ENCODE peak calls at places on chromosomes 12 and 14, in six cellular contexts. N is lower lobe of right lung, D is IMR-90, C is AG04449, A is fibroblast of pulmonary artery, P is astrocyte of the spinal cord. G is an unnamed sample.

GRCh38 chr14:37116933-37117844 is 55.2 kb downstream of the SLC25A21 start:
- DNase-seq in N (no peak), D (peak; percentile 60), C (no peak), A (peak; percentile 43), P (peak; percentile 82), G (peak; percentile 68)

GRCh38 chr14:63614964-63615363 is 26.7 kb downstream of the WDR89 start:
- DNase-seq in N (no peak), D (peak; percentile 67), C (peak; percentile 16), A (peak; percentile 87), P (peak; percentile 51), G (peak; percentile 8)

GRCh38 chr12:84159245-84159644 is 753.4 kb downstream of the SLC6A15 start:
- DNase-seq in N (no peak), D (peak; percentile 64), C (no peak), A (no peak), P (no peak), G (no peak)

GRCh38 chr12:1948883-1949282 is 30.4 kb upstream of the CACNA2D4 start:
- DNase-seq in N (no peak), D (no peak), C (no peak), A (no peak), P (no peak), G (no peak)

GRCh38 chr14:104372390-104373054 is 207.0 kb upstream of the C14orf180 start:
- DNase-seq in N (peak; percentile 15), D (no peak), C (no peak), A (no peak), P (no peak), G (no peak)

GRCh38 chr12:121805171-121805687 is 1.4 kb downstream of the SETD1B start:
- DNase-seq in N (no peak), D (no peak), C (no peak), A (no peak), P (peak; percentile 47), G (no peak)

GRCh38 chr12:130818381-130819247 is 20.4 kb downstream of the STX2 start:
- DNase-seq in N (peak; percentile 84), D (no peak), C (no peak), A (peak; percentile 24), P (peak; percentile 17), G (no peak)

GRCh38 chr14:105375635-105376057 is 22.7 kb upstream of the TEX22 start:
- DNase-seq in N (no peak), D (peak; percentile 9), C (no peak), A (peak; percentile 13), P (no peak), G (no peak)

GRCh38 chr14:92473947-92474535 is 39.5 kb upstream of the RIN3 start:
- DNase-seq in N (no peak), D (peak; percentile 16), C (no peak), A (no peak), P (peak; percentile 16), G (no peak)

GRCh38 chr12:12379831-12380730 is 23.2 kb downstream of the BORCS5 start:
- DNase-seq in N (no peak), D (no peak), C (no peak), A (no peak), P (no peak), G (no peak)

GRCh38 chr12:30792648-30793499 is 38.1 kb upstream of the CAPRIN2 start:
- DNase-seq in N (no peak), D (peak; percentile 55), C (no peak), A (peak; percentile 56), P (peak; percentile 69), G (no peak)

GRCh38 chr12:57467212-57467874 is 7.8 kb downstream of the GLI1 start:
- DNase-seq in N (no peak), D (no peak), C (no peak), A (no peak), P (no peak), G (no peak)

GRCh38 chr14:21201732-21202462 is 46.0 kb upstream of the OR5AU1 start:
- DNase-seq in N (no peak), D (no peak), C (no peak), A (no peak), P (no peak), G (no peak)

GRCh38 chr12:91311081-91311480 is 128.5 kb upstream of the DCN start:
- DNase-seq in N (no peak), D (no peak), C (no peak), A (no peak), P (no peak), G (no peak)

GRCh38 chr14:55245657-55246268 is 25.5 kb upstream of the FBXO34 start:
- DNase-seq in N (no peak), D (peak; percentile 42), C (no peak), A (peak; percentile 56), P (peak; percentile 23), G (peak; percentile 9)

GRCh38 chr14:46661728-46662127 is 10.1 kb upstream of the RPL10L start:
- DNase-seq in N (no peak), D (no peak), C (no peak), A (no peak), P (no peak), G (no peak)

GRCh38 chr12:52380271-52380694 is 5.2 kb downstream of the KRT84 start:
- DNase-seq in N (peak; percentile 46), D (no peak), C (no peak), A (peak; percentile 50), P (peak; percentile 16), G (no peak)

GRCh38 chr12:92926549-92926948 is 2.5 kb downstream of the EEA1 start:
- DNase-seq in N (no peak), D (no peak), C (no peak), A (no peak), P (no peak), G (no peak)

GRCh38 chr12:114671321-114671663 is 12.7 kb downstream of the TBX3 start:
- DNase-seq in N (no peak), D (no peak), C (no peak), A (no peak), P (peak; percentile 56), G (no peak)

GRCh38 chr14:96095581-96096476 is 56.7 kb downstream of the C14orf132 start:
- DNase-seq in N (no peak), D (peak; percentile 92), C (no peak), A (peak; percentile 72), P (peak; percentile 80), G (no peak)

GRCh38 chr14:92507174-92507768 is 6.3 kb upstream of the RIN3 start:
- DNase-seq in N (peak; percentile 85), D (no peak), C (no peak), A (no peak), P (no peak), G (no peak)

GRCh38 chr14:22955702-22956575 is 951 bp downstream of the HAUS4 start:
- DNase-seq in N (no peak), D (no peak), C (no peak), A (no peak), P (peak; percentile 2), G (no peak)

GRCh38 chr12:2959508-2960431 is 573 bp downstream of the TEAD4 start:
- DNase-seq in N (peak; percentile 61), D (peak; percentile 60), C (no peak), A (peak; percentile 63), P (peak; percentile 62), G (no peak)

GRCh38 chr14:68598621-68599447 is 194.0 kb downstream of the ZFP36L1 start:
- DNase-seq in N (peak; percentile 83), D (peak; percentile 97), C (no peak), A (peak; percentile 98), P (peak; percentile 98), G (peak; percentile 94)

GRCh38 chr12:128783129-128783574 is 40.6 kb downstream of the SLC15A4 start:
- DNase-seq in N (no peak), D (peak; percentile 41), C (no peak), A (peak; percentile 22), P (peak; percentile 48), G (no peak)

GRCh38 chr12:6457220-6457945 is 5.5 kb downstream of the TAPBPL start:
- DNase-seq in N (no peak), D (no peak), C (no peak), A (no peak), P (no peak), G (no peak)

GRCh38 chr14:54038724-54039123 is 82.1 kb upstream of the BMP4 start:
- DNase-seq in N (no peak), D (no peak), C (no peak), A (no peak), P (no peak), G (no peak)

GRCh38 chr12:89733579-89734201 is 25.1 kb upstream of the ATP2B1 start:
- DNase-seq in N (no peak), D (peak; percentile 90), C (peak; percentile 84), A (peak; percentile 88), P (peak; percentile 95), G (peak; percentile 88)

GRCh38 chr14:101428409-101428808 is 132.9 kb upstream of the DIO3 start:
- DNase-seq in N (no peak), D (no peak), C (no peak), A (no peak), P (no peak), G (no peak)

GRCh38 chr14:75306917-75307699 is 28.5 kb downstream of the FOS start:
- DNase-seq in N (no peak), D (peak; percentile 19), C (no peak), A (no peak), P (no peak), G (no peak)
- H3K4me3 ChIP-seq in N (no peak overlapping the region), D (no peak overlapping the region), C (no peak overlapping the region), A (no peak overlapping the region), P (no peak overlapping the region), G (no peak overlapping the region)

GRCh38 chr14:24279301-24280186 is 8.1 kb upstream of the RABGGTA start:
- DNase-seq in N (no peak), D (no peak), C (no peak), A (no peak), P (no peak), G (no peak)
- TF ChIP-seq CTCF in N (peak; percentile 25), D (peak; percentile 17), C (no peak), A (no peak), P (no peak), G (no peak)

GRCh38 chr12:39378346-39378745 is 64.6 kb downstream of the KIF21A start:
- DNase-seq in N (no peak), D (no peak), C (no peak), A (peak; percentile 57), P (no peak), G (no peak)
- H3K4me3 ChIP-seq in N (no peak overlapping the region), D (no peak overlapping the region), C (no peak overlapping the region), A (no peak overlapping the region), P (no peak overlapping the region), G (no peak overlapping the region)

GRCh38 chr12:124346425-124347168 is 51.7 kb downstream of the RFLNA start:
- DNase-seq in N (no peak), D (no peak), C (no peak), A (no peak), P (no peak), G (no peak)

GRCh38 chr12:124347805-124348658 is 53.1 kb downstream of the RFLNA start:
- DNase-seq in N (no peak), D (no peak), C (no peak), A (no peak), P (no peak), G (no peak)

GRCh38 chr12:124348659-124349380 is 53.9 kb downstream of the RFLNA start:
- DNase-seq in N (no peak), D (no peak), C (no peak), A (no peak), P (no peak), G (no peak)

GRCh38 chr12:124345795-124346194 is 50.9 kb downstream of the RFLNA start:
- DNase-seq in N (no peak), D (peak; percentile 19), C (no peak), A (no peak), P (no peak), G (no peak)

DNA sequence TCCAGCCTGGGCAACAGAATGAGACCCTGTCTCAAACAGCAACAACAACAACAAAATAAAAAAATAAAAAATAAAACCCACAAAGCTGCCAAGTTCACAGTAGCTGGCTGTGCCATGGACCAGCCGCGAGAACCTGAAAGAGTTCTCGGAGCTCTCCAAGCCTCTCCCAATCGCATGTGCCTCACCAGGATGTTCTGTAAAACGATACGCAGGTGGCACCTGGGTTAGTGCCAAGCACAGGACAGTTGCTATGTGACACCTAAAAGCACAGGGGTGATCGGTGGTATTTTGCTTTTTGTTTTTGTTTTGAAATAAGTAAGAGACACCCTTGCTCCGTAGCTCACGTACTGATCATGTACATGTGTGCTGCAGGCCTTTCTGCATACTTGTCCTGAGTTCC is 52.4 kb downstream of the RFLNA start:
- DNase-seq in N (no peak), D (no peak), C (no peak), A (no peak), P (no peak), G (no peak)
- TF ChIP-seq CTCF in N (no peak), D (no peak), C (no peak), A (no peak), P (no peak), G (no peak)

G was measured in astrocyte of the cerebellum.